ENCODE peak calls at places on chromosomes 5 and 9, in six cellular contexts. F, Y, K, A, O and Z are unnamed samples.

GRCh38 chr5:112757468-112758208 is 20.0 kb downstream of the APC start:
- DNase-seq in F (peak; percentile 68), Y (peak; percentile 33), K (no peak), A (no peak), O (peak; percentile 75), Z (no peak)

GRCh38 chr9:112890106-112891081 is at the start of gene SLC46A2:
- DNase-seq in F (no peak), Y (no peak), K (peak; percentile 60), A (no peak), O (no peak), Z (peak; percentile 69)

GRCh38 chr9:109986423-109987055 is 206.5 kb downstream of the PALM2AKAP2 start:
- DNase-seq in F (peak; percentile 93), Y (no peak), K (no peak), A (peak; percentile 40), O (peak; percentile 77), Z (no peak)

GRCh38 chr9:93151097-93151784 is 17.2 kb upstream of the NINJ1 start:
- DNase-seq in F (no peak), Y (no peak), K (no peak), A (no peak), O (no peak), Z (peak; percentile 65)

GRCh38 chr5:61659221-61659696 is 327.2 kb downstream of the ZSWIM6 start:
- DNase-seq in F (no peak), Y (no peak), K (peak; percentile 76), A (no peak), O (no peak), Z (peak; percentile 89)

GRCh38 chr5:82397741-82398320 is 119.7 kb upstream of the RPS23 start:
- DNase-seq in F (peak; percentile 62), Y (no peak), K (no peak), A (no peak), O (no peak), Z (no peak)

GRCh38 chr5:34930527-34930844 is 1.1 kb downstream of the DNAJC21 start:
- DNase-seq in F (peak; percentile 73), Y (no peak), K (no peak), A (no peak), O (no peak), Z (no peak)

GRCh38 chr5:133761606-133762005 is 149.3 kb upstream of the FSTL4 start:
- DNase-seq in F (no peak), Y (no peak), K (no peak), A (no peak), O (no peak), Z (no peak)

GRCh38 chr9:134595014-134595413 is 46.6 kb upstream of the COL5A1 start:
- DNase-seq in F (no peak), Y (no peak), K (no peak), A (no peak), O (no peak), Z (peak; percentile 22)

GRCh38 chr5:2872676-2873075 is 121.2 kb upstream of the IRX2 start:
- DNase-seq in F (no peak), Y (no peak), K (peak; percentile 30), A (no peak), O (no peak), Z (no peak)

GRCh38 chr5:132681983-132682382 is 8.2 kb downstream of the IL4 start:
- DNase-seq in F (no peak), Y (no peak), K (no peak), A (no peak), O (no peak), Z (no peak)

GRCh38 chr5:75694781-75695180 is 22.5 kb downstream of the POC5 start:
- DNase-seq in F (no peak), Y (no peak), K (no peak), A (no peak), O (no peak), Z (no peak)

GRCh38 chr5:66963559-66963971 is 233.0 kb downstream of the CD180 start:
- DNase-seq in F (peak; percentile 40), Y (no peak), K (no peak), A (peak; percentile 94), O (peak; percentile 88), Z (peak; percentile 73)

GRCh38 chr5:11268894-11269293 is 507.9 kb upstream of the DAP start:
- DNase-seq in F (no peak), Y (no peak), K (no peak), A (no peak), O (no peak), Z (no peak)

GRCh38 chr5:109083937-109084336 is 325.8 kb downstream of the PJA2 start:
- DNase-seq in F (no peak), Y (no peak), K (no peak), A (peak; percentile 2), O (no peak), Z (no peak)

GRCh38 chr9:118281787-118282186 is 577.6 kb downstream of the TLR4 start:
- DNase-seq in F (no peak), Y (no peak), K (no peak), A (no peak), O (no peak), Z (no peak)

GRCh38 chr5:78243639-78244038 is 50.9 kb downstream of the AP3B1 start:
- DNase-seq in F (peak; percentile 88), Y (no peak), K (no peak), A (no peak), O (peak; percentile 58), Z (no peak)

GRCh38 chr9:134396258-134396742 is 70.0 kb downstream of the RXRA start:
- DNase-seq in F (no peak), Y (no peak), K (no peak), A (no peak), O (no peak), Z (no peak)

GRCh38 chr9:133680250-133680975 is 44.2 kb downstream of the DBH start:
- DNase-seq in F (no peak), Y (no peak), K (no peak), A (no peak), O (no peak), Z (no peak)

GRCh38 chr9:78014776-78015175 is 16.8 kb downstream of the GNAQ start:
- DNase-seq in F (peak; percentile 54), Y (no peak), K (no peak), A (no peak), O (peak; percentile 37), Z (no peak)

GRCh38 chr5:180173875-180174586 is 35.0 kb downstream of the RASGEF1C start:
- DNase-seq in F (peak; percentile 90), Y (no peak), K (no peak), A (no peak), O (peak; percentile 49), Z (no peak)

GRCh38 chr9:131179561-131180219 is 54.3 kb downstream of the NUP214 start:
- DNase-seq in F (peak; percentile 95), Y (no peak), K (no peak), A (peak; percentile 58), O (peak; percentile 91), Z (no peak)

GRCh38 chr5:40437452-40437861 is 242.3 kb upstream of the PTGER4 start:
- DNase-seq in F (peak; percentile 87), Y (no peak), K (no peak), A (peak; percentile 63), O (peak; percentile 74), Z (no peak)

GRCh38 chr9:20315672-20316071 is 306.6 kb downstream of the MLLT3 start:
- DNase-seq in F (peak; percentile 91), Y (no peak), K (no peak), A (no peak), O (peak; percentile 56), Z (no peak)

GRCh38 chr5:169745441-169746146 is 108.5 kb downstream of the DOCK2 start:
- DNase-seq in F (peak; percentile 33), Y (no peak), K (no peak), A (no peak), O (peak; percentile 71), Z (no peak)

GRCh38 chr5:115507682-115508081 is 36.9 kb downstream of the FEM1C start:
- DNase-seq in F (peak; percentile 52), Y (no peak), K (no peak), A (no peak), O (no peak), Z (no peak)

GRCh38 chr9:113599647-113600476 is 136.3 kb downstream of the RGS3 start:
- DNase-seq in F (peak; percentile 93), Y (no peak), K (no peak), A (no peak), O (peak; percentile 95), Z (peak; percentile 69)

GRCh38 chr5:73940026-73940425 is 314.0 kb downstream of the ARHGEF28 start:
- DNase-seq in F (peak; percentile 23), Y (no peak), K (no peak), A (no peak), O (peak; percentile 74), Z (no peak)

GRCh38 chr5:73938938-73939320 is 312.9 kb downstream of the ARHGEF28 start:
- DNase-seq in F (no peak), Y (no peak), K (no peak), A (peak; percentile 35), O (no peak), Z (no peak)

GRCh38 chr5:73940747-73941146 is 314.8 kb downstream of the ARHGEF28 start:
- DNase-seq in F (no peak), Y (no peak), K (no peak), A (no peak), O (no peak), Z (no peak)

GRCh38 chr5:73939535-73939934 is 313.5 kb downstream of the ARHGEF28 start:
- DNase-seq in F (no peak), Y (no peak), K (no peak), A (peak; percentile 69), O (no peak), Z (no peak)

GRCh38 chr5:73938280-73938937 is 312.4 kb downstream of the ARHGEF28 start:
- DNase-seq in F (peak; percentile 96), Y (no peak), K (no peak), A (peak; percentile 73), O (peak; percentile 95), Z (no peak)
- H4K91ac ChIP-seq in F (no peak overlapping the region), Y (no peak overlapping the region), K (no peak overlapping the region), A (no peak overlapping the region), O (no peak overlapping the region), Z (no peak overlapping the region)

DNA sequence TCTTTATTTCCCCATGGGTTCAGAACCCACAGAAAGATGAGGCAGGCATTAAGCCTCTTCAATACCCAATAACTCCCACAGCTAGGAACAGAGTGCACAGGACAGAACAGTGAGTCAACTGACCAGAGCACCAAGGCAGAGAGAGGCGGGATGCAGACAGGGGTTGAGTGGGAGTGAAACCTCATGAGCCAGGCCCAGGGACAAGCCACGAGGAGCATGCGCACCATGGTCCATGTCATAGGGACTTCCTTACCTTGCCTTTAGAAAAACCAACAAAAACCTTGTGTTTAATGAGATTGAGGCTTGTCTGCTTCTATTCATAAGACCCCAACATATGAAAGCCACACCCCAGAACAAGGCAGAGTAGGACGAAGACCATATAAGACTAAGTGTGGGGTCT is 330.6 kb downstream of the DEPDC1B start:
- DNase-seq in F (no peak), Y (no peak), K (no peak), A (no peak), O (no peak), Z (no peak)
- H3K18ac ChIP-seq in F (no peak overlapping the region), Y (no peak overlapping the region), K (no peak overlapping the region), A (no peak overlapping the region), O (no peak overlapping the region), Z (no peak overlapping the region)

GRCh38 chr9:94576131-94576530 is 17.5 kb downstream of the FBP2 start:
- DNase-seq in F (no peak), Y (no peak), K (peak; percentile 27), A (no peak), O (no peak), Z (no peak)
- H4K91ac ChIP-seq in F (no peak overlapping the region), Y (no peak overlapping the region), K (no peak overlapping the region), A (no peak overlapping the region), O (no peak overlapping the region), Z (no peak overlapping the region)

DNA sequence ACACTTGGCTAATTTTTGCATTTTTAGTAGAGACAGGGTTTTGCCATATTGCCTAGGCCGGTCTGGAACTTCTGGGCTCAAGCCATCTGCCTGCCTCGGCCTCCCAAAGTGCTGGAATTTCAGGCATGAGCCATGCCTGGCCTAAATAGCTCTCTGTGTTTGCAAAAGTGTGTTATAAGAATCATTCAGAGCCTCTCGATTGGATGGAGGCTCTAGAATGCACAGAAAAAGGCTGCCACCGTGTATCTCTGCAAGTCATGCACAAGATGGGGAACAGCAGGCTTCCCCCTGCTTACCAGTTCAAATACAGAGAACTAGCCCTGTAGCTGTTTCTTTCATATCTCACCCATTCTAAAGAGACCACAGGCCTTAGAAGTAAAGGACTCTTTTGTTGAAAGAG is 28.3 kb downstream of the FXN start:
- DNase-seq in F (no peak), Y (no peak), K (no peak), A (no peak), O (no peak), Z (no peak)
- H3K18ac ChIP-seq in F (no peak overlapping the region), Y (no peak overlapping the region), K (no peak overlapping the region), A (no peak overlapping the region), O (no peak overlapping the region), Z (no peak overlapping the region)